ENCODE peak calls at places on chromosomes 1 and 21, in six cellular contexts. G is CD8-positive, alpha-beta T cell; X is NCI-H1105 treated with DMSO at 0.1 percent for 48 hours; K is dermis microvascular lymphatic vessel endothelial cell; W is activated naive CD4-positive, alpha-beta T cell treated with anti-CD3 and anti-CD28 coated beads, Interleukin-2, amount 10 ng/mL, durations not matched to agents 7 days and 5 days; L is stimulated activated CD4-positive, alpha-beta T cell treated with anti-CD3 and anti-CD28 coated beads, Interleukin-1b, Interleukin-23, amount 100 ng/mL, for 24 hours. U is an unnamed sample.

GRCh38 chr21:16563795-16564194 is 834.0 kb downstream of the USP25 start:
- DNase-seq in G (no peak), X (no peak), K (peak; percentile 68), W (no peak), L (no peak), U (no peak)

GRCh38 chr1:16026723-16027484 is 5.1 kb downstream of the CLCNKA start:
- DNase-seq in G (peak; percentile 45), X (no peak), K (no peak), W (peak; percentile 47), L (peak; percentile 34), U (no peak)

GRCh38 chr21:45959182-45959581 is 22.4 kb upstream of the COL6A1 start:
- DNase-seq in G (no peak), X (no peak), K (no peak), W (no peak), L (no peak), U (no peak)

GRCh38 chr1:39933956-39934941 is 20.7 kb upstream of the MFSD2A start:
- DNase-seq in G (no peak), X (no peak), K (no peak), W (no peak), L (no peak), U (no peak)

GRCh38 chr1:78647238-78647637 is 2.4 kb upstream of the IFI44 start:
- DNase-seq in G (no peak), X (no peak), K (no peak), W (no peak), L (no peak), U (no peak)

GRCh38 chr1:190183588-190183987 is 294.1 kb downstream of the BRINP3 start:
- DNase-seq in G (no peak), X (no peak), K (no peak), W (no peak), L (no peak), U (no peak)

GRCh38 chr1:206495493-206496046 is 11.8 kb upstream of the RASSF5 start:
- DNase-seq in G (no peak), X (no peak), K (no peak), W (no peak), L (no peak), U (no peak)

GRCh38 chr1:15386128-15386824 is 23.4 kb upstream of the EFHD2 start:
- DNase-seq in G (no peak), X (no peak), K (no peak), W (no peak), L (no peak), U (no peak)

GRCh38 chr1:77283701-77284425 is 2.0 kb downstream of the AK5 start:
- DNase-seq in G (no peak), X (no peak), K (no peak), W (no peak), L (no peak), U (no peak)

GRCh38 chr1:30415171-30415940 is 308.0 kb downstream of the MATN1 start:
- DNase-seq in G (no peak), X (no peak), K (no peak), W (no peak), L (no peak), U (no peak)

GRCh38 chr1:229192031-229192430 is 78.9 kb upstream of the RAB4A start:
- DNase-seq in G (no peak), X (no peak), K (no peak), W (no peak), L (no peak), U (no peak)

GRCh38 chr1:17196496-17197180 is 8.3 kb upstream of the PADI1 start:
- DNase-seq in G (no peak), X (no peak), K (no peak), W (peak; percentile 5), L (no peak), U (no peak)

U was measured in NCI-H1930.